ENCODE peak calls at places on chromosome 19, in five cellular contexts. H, C, E, L and B are unnamed samples.

GRCh38 chr19:741506-742131 is 9.3 kb upstream of the MISP start:
- DNase-seq in C (no peak), H (peak), L (no peak), E (no peak), B (peak)

GRCh38 chr19:14366529-14366928 is 14.7 kb upstream of the ADGRE5 start:
- DNase-seq in E (peak), C (peak), H (peak), L (peak), B (peak)

GRCh38 chr19:36851898-36852297 is 1.2 kb downstream of the ZNF345 start:
- DNase-seq in E (no peak), H (no peak), L (no peak), C (no peak), B (no peak)

GRCh38 chr19:29631450-29631849 is 25.4 kb downstream of the POP4 start:
- DNase-seq in E (no peak), L (no peak), H (no peak), C (no peak), B (no peak)

GRCh38 chr19:2715470-2716274 is 5.5 kb downstream of the DIRAS1 start:
- DNase-seq in E (no peak), C (no peak), H (no peak), L (no peak), B (no peak)

GRCh38 chr19:23762884-23763711 is 4.4 kb upstream of the ZNF681 start:
- DNase-seq in C (peak), H (peak), E (peak), L (no peak), B (peak)

GRCh38 chr19:5595129-5595528 is 27.4 kb upstream of the TINCR start:
- DNase-seq in L (no peak), C (no peak), E (peak), H (no peak), B (no peak)

GRCh38 chr19:56639217-56639616 is 3.7 kb upstream of the SMIM17 start:
- DNase-seq in L (no peak), E (no peak), H (peak), C (no peak), B (no peak)

GRCh38 chr19:6421075-6422014 is 3.3 kb downstream of the KHSRP start:
- DNase-seq in L (no peak), E (no peak), C (no peak), H (no peak), B (no peak)

GRCh38 chr19:38425810-38426466 is at the start of gene RASGRP4:
- DNase-seq in E (no peak), H (no peak), L (no peak), C (no peak), B (peak)

GRCh38 chr19:280541-281007 is 10.6 kb downstream of the PLPP2 start:
- DNase-seq in L (no peak), H (no peak), E (no peak), C (no peak), B (no peak)

GRCh38 chr19:46610851-46611770 is 10.0 kb downstream of the CALM3 start:
- DNase-seq in C (peak), L (no peak), H (no peak), E (no peak), B (peak)

GRCh38 chr19:39858541-39858940 is 12.4 kb upstream of the FBL start:
- DNase-seq in H (no peak), C (no peak), E (no peak), L (peak), B (peak)

GRCh38 chr19:30781047-30781446 is 408.9 kb downstream of the ZNF536 start:
- DNase-seq in C (no peak), E (no peak), L (no peak), H (no peak), B (no peak)

GRCh38 chr19:13172335-13173128 is 22.3 kb downstream of the IER2 start:
- DNase-seq in L (peak), H (peak), E (peak), C (peak), B (peak)

GRCh38 chr19:18650468-18651001 is 13.7 kb downstream of the KLHL26 start:
- DNase-seq in H (no peak), L (peak), C (peak), E (no peak), B (no peak)

GRCh38 chr19:41753159-41753558 is 2.2 kb upstream of the CEACAM6 start:
- DNase-seq in E (peak), C (peak), L (peak), H (peak), B (peak)

GRCh38 chr19:39409886-39410619 is 2.4 kb upstream of the PLEKHG2 start:
- DNase-seq in C (peak), H (no peak), L (no peak), E (no peak), B (peak)

GRCh38 chr19:47848871-47849473 is 10.1 kb upstream of the TPRX2 start:
- DNase-seq in C (peak), E (no peak), L (no peak), H (no peak), B (peak)
- TF ChIP-seq CTCF in C (peak), E (no peak), L (peak), H (no peak), B (peak)

GRCh38 chr19:43622956-43623355 is 3.5 kb upstream of the ZNF428 start:
- DNase-seq in L (no peak), E (no peak), C (no peak), H (no peak), B (no peak)

GRCh38 chr19:43623889-43624670 is 4.7 kb upstream of the ZNF428 start:
- DNase-seq in E (no peak), H (no peak), C (no peak), L (no peak), B (peak)

GRCh38 chr19:43626838-43627237 is 7.4 kb upstream of the ZNF428 start:
- DNase-seq in E (no peak), H (no peak), C (no peak), L (no peak), B (no peak)

GRCh38 chr19:43625918-43626579 is 6.6 kb upstream of the ZNF428 start:
- DNase-seq in E (no peak), L (no peak), C (peak), H (no peak), B (peak)

GRCh38 chr19:43624933-43625332 is 5.5 kb upstream of the ZNF428 start:
- DNase-seq in E (no peak), L (no peak), H (no peak), C (peak), B (peak)
- TF ChIP-seq CTCF in E (no peak), L (no peak), H (no peak), C (no peak), B (peak)

DNA sequence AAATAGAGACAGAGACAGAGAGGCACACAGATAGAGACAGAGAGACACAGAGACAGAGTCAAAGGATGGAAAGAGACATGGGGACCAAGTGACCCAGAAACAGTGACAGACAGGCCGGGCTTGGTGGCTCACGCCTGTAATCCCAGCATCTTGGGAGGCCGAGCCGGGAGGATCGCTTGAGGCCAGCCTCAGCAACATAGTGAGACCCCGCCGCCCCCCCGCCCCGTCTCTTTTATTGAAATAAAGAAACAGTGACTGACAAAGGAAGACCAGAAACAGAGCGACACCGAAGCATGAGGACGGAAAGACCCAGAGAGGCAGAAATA is 848 bp upstream of the NECTIN2 start:
- DNase-seq in C (no peak), E (no peak), H (no peak), L (no peak), B (peak)
- TF ChIP-seq CTCF in C (no peak), E (no peak), H (no peak), L (no peak), B (no peak)

DNA sequence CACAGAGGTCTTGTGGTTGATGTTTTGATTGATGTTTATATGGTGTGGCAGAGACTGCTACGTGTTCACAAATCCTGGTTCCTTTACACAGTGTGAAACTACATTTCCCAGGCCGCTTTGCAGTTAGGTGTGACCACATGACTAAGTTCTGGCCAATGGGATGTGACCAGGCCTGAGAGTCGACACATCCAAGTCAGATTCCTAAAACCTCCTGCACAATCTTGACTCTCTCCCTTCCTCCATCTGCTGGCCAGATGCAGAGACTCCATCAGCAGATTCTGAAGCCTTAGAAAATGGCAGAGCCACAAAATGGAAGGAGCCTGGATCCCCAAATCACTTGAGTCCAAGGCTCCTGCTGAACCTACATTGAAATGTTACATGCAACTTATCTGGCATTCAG is 12.6 kb downstream of the CD37 start:
- DNase-seq in E (no peak), C (peak), H (peak), L (peak), B (peak)
- TF ChIP-seq CTCF in E (no peak), C (no peak), H (peak), L (peak), B (no peak)

GRCh38 chr19:11203194-11204075 is 6.1 kb upstream of the KANK2 start:
- DNase-seq in E (no peak), H (peak), C (peak), L (peak), B (peak)
- TF ChIP-seq CTCF in E (peak), H (peak), C (peak), L (peak), B (peak)

GRCh38 chr19:35396240-35396885 is 25.5 kb downstream of the GPR42 start:
- DNase-seq in E (no peak), H (no peak), L (no peak), C (no peak), B (no peak)

GRCh38 chr19:35397064-35397463 is 26.2 kb downstream of the GPR42 start:
- DNase-seq in L (no peak), E (no peak), C (peak), H (no peak), B (no peak)

GRCh38 chr19:35389192-35389861 is 18.5 kb downstream of the GPR42 start:
- DNase-seq in L (no peak), C (no peak), E (no peak), H (no peak), B (no peak)

GRCh38 chr19:35395762-35396199 is 24.9 kb downstream of the GPR42 start:
- DNase-seq in L (no peak), H (no peak), E (no peak), C (peak), B (no peak)

DNA sequence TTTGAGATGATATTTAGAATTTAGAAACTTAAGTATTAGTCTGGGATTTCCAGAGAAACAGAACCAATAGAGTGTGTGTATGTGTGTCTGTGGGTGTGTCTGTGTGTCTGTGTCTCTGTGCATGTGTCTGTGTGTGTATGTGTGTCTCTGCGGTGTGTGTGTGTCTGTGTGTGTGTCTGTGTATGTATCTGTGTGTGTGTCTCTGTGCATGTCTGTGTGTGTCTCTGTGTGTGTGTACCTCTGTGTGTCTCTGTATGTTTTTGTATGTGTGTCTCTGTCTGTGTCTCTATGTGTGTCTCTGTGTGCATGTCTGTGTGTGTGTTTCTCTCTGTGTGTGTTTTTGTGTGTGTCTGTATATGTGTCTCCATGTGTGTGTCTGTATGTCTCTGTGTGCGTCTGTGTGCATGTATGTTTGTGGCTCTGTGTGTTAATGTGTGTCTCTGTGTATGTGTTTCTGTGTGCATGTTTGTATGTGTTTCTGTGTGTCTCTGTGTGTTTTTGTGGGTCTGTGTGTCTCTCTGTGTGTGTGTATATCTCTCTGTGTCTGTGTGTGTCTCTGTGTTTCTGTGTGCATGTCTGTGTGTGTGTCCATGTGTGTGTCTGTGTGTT is 22.0 kb downstream of the GPR42 start:
- DNase-seq in H (no peak), E (no peak), L (no peak), C (no peak), B (no peak)
- TF ChIP-seq CTCF in H (no peak), E (no peak), L (no peak), C (no peak), B (no peak)